ENCODE peak calls at places on chromosome 5, in ten cellular contexts. B, H, N, D, W, M, L, I, S and Y are unnamed samples.

GRCh38 chr5:140093179-140093578 is 20.7 kb upstream of the PURA start:
- DNase-seq in L (no peak), D (no peak), B (no peak), S (no peak), I (no peak), H (no peak), N (no peak), M (no peak), W (no peak), Y (no peak)

GRCh38 chr5:99900302-99900811 is 634.8 kb upstream of the FAM174A start:
- DNase-seq in M (no peak), W (no peak), H (no peak), D (no peak), I (no peak), N (peak; percentile 69), L (peak; percentile 71), B (peak; percentile 65), S (no peak), Y (peak; percentile 52)

GRCh38 chr5:157100140-157100679 is 8.6 kb downstream of the HAVCR2 start:
- DNase-seq in D (no peak), H (no peak), L (peak; percentile 37), M (no peak), W (no peak), B (peak; percentile 91), S (no peak), N (no peak), I (no peak), Y (no peak)

GRCh38 chr5:86337667-86338460 is 279.9 kb upstream of the COX7C start:
- DNase-seq in N (no peak), S (no peak), M (no peak), I (no peak), H (no peak), D (no peak), B (no peak), L (no peak), W (no peak), Y (no peak)

GRCh38 chr5:17441351-17441750 is 56.7 kb upstream of the TAF11L2 start:
- DNase-seq in N (no peak), L (no peak), I (no peak), H (no peak), W (no peak), B (peak; percentile 42), S (no peak), D (no peak), M (no peak), Y (no peak)

GRCh38 chr5:153905214-153905613 is 133.5 kb downstream of the FAM114A2 start:
- DNase-seq in B (peak; percentile 8), M (no peak), S (no peak), D (no peak), L (no peak), I (no peak), N (no peak), H (no peak), W (no peak), Y (no peak)

GRCh38 chr5:137310051-137310730 is 188.9 kb downstream of the SPOCK1 start:
- DNase-seq in I (no peak), L (peak; percentile 92), N (no peak), B (peak; percentile 83), D (no peak), W (no peak), S (no peak), M (no peak), H (no peak), Y (peak; percentile 61)

GRCh38 chr5:22918511-22918910 is 65.4 kb upstream of the CDH12 start:
- DNase-seq in H (no peak), I (no peak), L (no peak), D (no peak), M (no peak), S (no peak), N (no peak), W (no peak), B (peak; percentile 36), Y (no peak)

GRCh38 chr5:100970646-100971045 is 67.6 kb upstream of the ST8SIA4 start:
- DNase-seq in M (peak; percentile 45), B (no peak), D (no peak), W (no peak), L (no peak), S (no peak), H (no peak), I (no peak), N (no peak), Y (no peak)

GRCh38 chr5:137263319-137263718 is 235.8 kb downstream of the SPOCK1 start:
- DNase-seq in S (no peak), D (no peak), N (no peak), H (no peak), L (no peak), I (no peak), B (no peak), W (no peak), M (no peak), Y (no peak)

GRCh38 chr5:5146530-5147160 is 6.5 kb downstream of the ADAMTS16 start:
- DNase-seq in H (no peak), L (peak; percentile 66), D (no peak), S (no peak), B (peak; percentile 44), W (no peak), I (no peak), M (no peak), N (no peak), Y (no peak)

GRCh38 chr5:139847790-139848507 is 52.3 kb downstream of the PSD2 start:
- DNase-seq in D (peak; percentile 41), S (peak; percentile 56), B (no peak), N (no peak), I (peak; percentile 38), M (peak; percentile 82), H (peak; percentile 63), W (peak; percentile 95), L (no peak), Y (no peak)

GRCh38 chr5:137954131-137954879 is 65.0 kb downstream of the PKD2L2 start:
- DNase-seq in I (no peak), H (no peak), W (peak; percentile 14), L (no peak), D (peak; percentile 15), N (no peak), M (no peak), S (peak; percentile 52), B (peak; percentile 86), Y (peak; percentile 16)

GRCh38 chr5:139077899-139078298 is 120.3 kb downstream of the SIL1 start:
- DNase-seq in I (no peak), W (no peak), N (no peak), L (no peak), M (no peak), D (no peak), B (no peak), H (no peak), S (no peak), Y (no peak)

DNA sequence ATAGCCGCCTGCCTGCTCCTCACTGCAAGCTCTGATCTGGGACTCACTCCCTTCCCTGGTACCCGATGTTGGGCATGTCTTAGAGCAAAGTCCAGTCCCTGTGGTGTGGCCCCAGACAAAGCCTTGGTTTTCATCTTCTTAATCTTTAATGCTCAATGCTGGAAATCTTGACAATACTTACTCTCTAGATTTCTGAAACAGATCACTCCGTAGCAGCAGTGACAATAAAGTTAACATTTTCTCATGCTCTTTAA is 260.2 kb upstream of the IRX2 start:
- DNase-seq in M (no peak), I (no peak), S (no peak), D (no peak), W (no peak), H (no peak), B (no peak), L (no peak), N (no peak), Y (no peak)
- H3K27ac ChIP-seq in M (no peak overlapping the region), I (no peak overlapping the region), S (no peak overlapping the region), D (no peak overlapping the region), W (no peak overlapping the region), H (no peak overlapping the region), B (no peak overlapping the region), L (no peak overlapping the region), N (no peak overlapping the region), Y (no peak overlapping the region)

DNA sequence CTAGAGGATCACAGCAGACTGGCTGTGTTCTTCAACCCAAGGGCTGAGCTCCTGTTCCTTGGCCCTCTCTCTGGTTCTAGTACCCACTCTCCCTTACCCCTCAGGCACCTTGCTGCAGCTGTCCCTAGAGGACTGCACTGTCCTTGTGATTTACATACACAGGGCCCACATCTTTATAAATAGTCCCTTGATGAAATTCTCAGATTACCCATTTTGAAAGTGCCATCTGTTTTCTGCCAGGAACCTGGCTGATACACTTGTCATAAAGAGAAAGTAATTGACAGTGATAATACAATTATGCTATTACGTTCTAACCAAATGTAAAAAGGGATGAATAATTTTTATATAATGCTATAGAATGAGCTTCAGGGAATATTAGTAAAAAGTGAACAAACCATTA is 16.5 kb upstream of the SPARC start:
- DNase-seq in H (no peak), S (no peak), D (no peak), W (peak; percentile 84), M (no peak), I (peak; percentile 78), B (no peak), L (no peak), N (no peak), Y (no peak)
- H3K27ac ChIP-seq in H (no peak overlapping the region), S (no peak overlapping the region), D (no peak overlapping the region), W (no peak overlapping the region), M (no peak overlapping the region), I (peak overlapping the region; percentile 34), B (no peak overlapping the region), L (no peak overlapping the region), N (no peak overlapping the region), Y (no peak overlapping the region)

GRCh38 chr5:148476302-148476701 is 92.5 kb downstream of the FBXO38 start:
- DNase-seq in D (no peak), M (no peak), N (no peak), L (no peak), I (no peak), B (no peak), W (no peak), H (no peak), S (no peak), Y (no peak)

GRCh38 chr5:148467958-148468357 is 84.2 kb downstream of the FBXO38 start:
- DNase-seq in N (no peak), H (no peak), M (no peak), L (no peak), B (no peak), D (no peak), S (no peak), I (no peak), W (no peak), Y (no peak)

GRCh38 chr5:148474025-148474511 is 90.3 kb downstream of the FBXO38 start:
- DNase-seq in I (no peak), N (no peak), S (peak; percentile 67), B (peak; percentile 50), L (no peak), M (no peak), D (no peak), W (no peak), H (peak; percentile 91), Y (no peak)

GRCh38 chr5:148469446-148470062 is 85.8 kb downstream of the FBXO38 start:
- DNase-seq in B (peak; percentile 89), L (no peak), W (no peak), N (no peak), I (no peak), D (no peak), S (peak; percentile 46), H (peak; percentile 80), M (no peak), Y (no peak)

GRCh38 chr5:148471379-148471778 is 87.6 kb downstream of the FBXO38 start:
- DNase-seq in D (no peak), N (no peak), L (no peak), S (no peak), W (no peak), I (no peak), B (peak; percentile 48), M (no peak), H (no peak), Y (no peak)
- H3K27ac ChIP-seq in D (no peak overlapping the region), N (no peak overlapping the region), L (no peak overlapping the region), S (no peak overlapping the region), W (peak overlapping the region; percentile 90), I (no peak overlapping the region), B (no peak overlapping the region), M (no peak overlapping the region), H (peak overlapping the region; percentile 91), Y (no peak overlapping the region)

GRCh38 chr5:88695232-88695631 is 187.8 kb downstream of the MEF2C start:
- DNase-seq in W (no peak), L (no peak), M (peak; percentile 52), I (no peak), D (no peak), B (no peak), S (no peak), H (no peak), N (no peak), Y (no peak)
- H3K27ac ChIP-seq in W (no peak overlapping the region), L (no peak overlapping the region), M (no peak overlapping the region), I (no peak overlapping the region), D (no peak overlapping the region), B (no peak overlapping the region), S (no peak overlapping the region), H (no peak overlapping the region), N (no peak overlapping the region), Y (no peak overlapping the region)